ENCODE peak calls at places on chromosomes 3 and 15, in ten cellular contexts. R is cardiac muscle cell; M is substantia nigra; O is RWPE1; J is caudate nucleus; P is CD4-positive, CD25-positive, alpha-beta regulatory T cell; Y is thoracic aorta; D is stomach; E is naive thymus-derived CD4-positive, alpha-beta T cell; G is keratinocyte. W is an unnamed sample.

GRCh38 chr3:56355570-56356185 is 112.6 kb downstream of the ERC2 start:
- DNase-seq in Y (no peak), P (no peak), G (no peak), M (no peak), O (no peak), R (no peak), J (no peak), E (no peak), D (no peak), W (no peak)

GRCh38 chr3:156412600-156412999 is 142.3 kb downstream of the SSR3 start:
- DNase-seq in E (no peak), M (no peak), G (no peak), P (no peak), J (no peak), Y (no peak), D (no peak), O (no peak), R (no peak), W (no peak)

GRCh38 chr15:74400313-74400850 is 32.9 kb upstream of the CYP11A1 start:
- DNase-seq in P (no peak), J (no peak), E (no peak), O (no peak), R (no peak), D (no peak), M (no peak), Y (no peak), G (no peak), W (no peak)

GRCh38 chr3:16884748-16885587 is at the start of gene PLCL2:
- DNase-seq in D (peak), Y (no peak), G (no peak), J (no peak), E (peak), P (peak), O (peak), R (peak), M (no peak), W (peak)

GRCh38 chr3:100120022-100120421 is 5.7 kb upstream of the FILIP1L start:
- DNase-seq in P (no peak), O (no peak), G (no peak), R (no peak), E (no peak), D (no peak), J (no peak), M (no peak), Y (no peak), W (no peak)

GRCh38 chr3:63462732-63463131 is 184.6 kb downstream of the SYNPR start:
- DNase-seq in D (no peak), Y (no peak), M (no peak), J (no peak), G (no peak), R (no peak), O (no peak), P (no peak), E (no peak), W (no peak)

GRCh38 chr15:42137461-42138261 is 18.8 kb downstream of the PLA2G4F start:
- DNase-seq in R (peak), Y (no peak), O (peak), G (no peak), M (no peak), E (no peak), J (no peak), P (peak), D (peak), W (peak)

GRCh38 chr3:30231277-30232141 is 374.9 kb upstream of the TGFBR2 start:
- DNase-seq in P (no peak), Y (no peak), M (no peak), J (no peak), O (no peak), E (no peak), D (no peak), G (no peak), R (no peak), W (no peak)

GRCh38 chr3:17033516-17034168 is 148.9 kb downstream of the PLCL2 start:
- DNase-seq in Y (no peak), G (no peak), M (no peak), R (peak), O (no peak), P (no peak), E (no peak), J (no peak), D (no peak), W (no peak)

GRCh38 chr15:25787855-25788521 is 75.1 kb downstream of the ATP10A start:
- DNase-seq in Y (no peak), M (no peak), G (no peak), J (no peak), E (no peak), D (no peak), P (no peak), R (no peak), O (no peak), W (peak)

GRCh38 chr15:28943146-28943545 is 57.4 kb downstream of the APBA2 start:
- DNase-seq in M (no peak), D (peak), R (no peak), O (no peak), E (no peak), P (no peak), Y (no peak), J (no peak), G (no peak), W (no peak)

GRCh38 chr3:50190921-50191660 is at the start of gene GNAT1:
- DNase-seq in Y (no peak), D (no peak), G (no peak), M (no peak), J (no peak), P (no peak), E (no peak), R (no peak), O (no peak), W (no peak)

GRCh38 chr15:41561777-41562145 is 2.7 kb downstream of the TYRO3 start:
- DNase-seq in M (peak), G (no peak), R (no peak), O (no peak), J (peak), D (no peak), E (no peak), Y (no peak), P (no peak), W (peak)

GRCh38 chr3:140463401-140463800 is 214.5 kb upstream of the TRIM42 start:
- DNase-seq in G (no peak), P (no peak), D (no peak), Y (no peak), R (no peak), J (no peak), O (no peak), E (no peak), M (no peak), W (no peak)

GRCh38 chr3:69359916-69360315 is 26.0 kb downstream of the FRMD4B start:
- DNase-seq in G (no peak), O (no peak), P (no peak), D (no peak), J (no peak), Y (no peak), R (no peak), E (no peak), M (no peak), W (no peak)

GRCh38 chr3:58271901-58272501 is 34.0 kb upstream of the RPP14 start:
- DNase-seq in J (no peak), E (no peak), D (peak), P (no peak), Y (no peak), R (no peak), O (peak), G (peak), M (no peak), W (no peak)

GRCh38 chr3:11155341-11156025 is 1.2 kb downstream of the HRH1 start:
- DNase-seq in D (peak), E (no peak), R (peak), P (no peak), Y (peak), J (peak), M (peak), O (peak), G (no peak), W (peak)

GRCh38 chr3:182789371-182789770 is 3.9 kb upstream of the ATP11B start:
- DNase-seq in O (no peak), M (no peak), J (no peak), D (no peak), E (no peak), Y (no peak), P (no peak), R (no peak), G (no peak), W (no peak)

GRCh38 chr3:132966374-132966773 is 71.8 kb upstream of the TMEM108 start:
- DNase-seq in P (no peak), J (no peak), R (no peak), G (no peak), Y (no peak), D (no peak), E (no peak), O (no peak), M (no peak), W (no peak)

GRCh38 chr15:52021128-52021671 is 2.2 kb downstream of the MAPK6 start:
- DNase-seq in P (peak), M (no peak), G (peak), R (peak), O (peak), Y (peak), D (peak), J (no peak), E (no peak), W (peak)

GRCh38 chr15:95323798-95324197 is 1006.7 kb upstream of the NR2F2 start:
- DNase-seq in M (no peak), P (no peak), D (no peak), E (no peak), J (no peak), O (no peak), R (no peak), G (no peak), Y (no peak), W (no peak)

GRCh38 chr15:100132309-100132708 is 209.5 kb downstream of the ADAMTS17 start:
- DNase-seq in P (no peak), Y (no peak), O (no peak), J (no peak), E (no peak), G (no peak), R (no peak), M (no peak), D (no peak), W (no peak)

GRCh38 chr3:108489776-108490175 is 20.6 kb downstream of the MYH15 start:
- DNase-seq in O (peak), P (peak), Y (no peak), G (no peak), R (peak), E (no peak), J (no peak), D (no peak), M (no peak), W (peak)

GRCh38 chr3:194023501-194024280 is 112.3 kb upstream of the HES1 start:
- DNase-seq in Y (no peak), P (no peak), M (no peak), O (no peak), G (no peak), E (no peak), J (no peak), R (no peak), D (no peak), W (no peak)

GRCh38 chr3:133691410-133692107 is 29.8 kb upstream of the TOPBP1 start:
- DNase-seq in E (no peak), M (no peak), G (no peak), Y (no peak), O (no peak), J (no peak), P (no peak), R (no peak), D (no peak), W (no peak)

GRCh38 chr3:136194409-136195257 is 1.5 kb downstream of the MSL2 start:
- DNase-seq in P (peak), R (peak), J (peak), M (no peak), Y (no peak), E (peak), O (no peak), D (peak), G (no peak), W (peak)

GRCh38 chr3:45917146-45917885 is 25.9 kb upstream of the CXCR6 start:
- DNase-seq in M (no peak), G (no peak), J (no peak), R (no peak), P (no peak), O (no peak), E (no peak), Y (no peak), D (no peak), W (no peak)

GRCh38 chr3:46948830-46949671 is 27.5 kb downstream of the CCDC12 start:
- DNase-seq in R (peak), E (no peak), G (no peak), D (peak), O (no peak), J (no peak), M (no peak), P (no peak), Y (no peak), W (peak)

GRCh38 chr3:10546181-10546624 is 40.8 kb upstream of the ATP2B2 start:
- DNase-seq in G (no peak), R (peak), E (no peak), O (no peak), M (no peak), J (no peak), D (no peak), P (no peak), Y (no peak), W (no peak)

GRCh38 chr15:40714144-40714543 is 19.2 kb downstream of the RAD51 start:
- DNase-seq in M (no peak), P (no peak), E (no peak), G (no peak), R (no peak), Y (no peak), D (no peak), J (no peak), O (no peak), W (no peak)

GRCh38 chr3:139455855-139456254 is 20.5 kb downstream of the RBP2 start:
- DNase-seq in J (no peak), E (no peak), M (no peak), D (no peak), G (no peak), Y (no peak), O (no peak), P (no peak), R (no peak), W (no peak)

GRCh38 chr3:47001731-47002489 is 22.4 kb downstream of the NBEAL2 start:
- DNase-seq in J (no peak), E (no peak), G (no peak), O (no peak), P (no peak), D (no peak), R (no peak), Y (no peak), M (no peak), W (no peak)

GRCh38 chr15:59686389-59686788 is 2.7 kb downstream of the BNIP2 start:
- DNase-seq in Y (no peak), R (no peak), M (no peak), G (no peak), P (no peak), J (no peak), O (no peak), D (no peak), E (no peak), W (peak)

GRCh38 chr15:57505949-57506391 is 85.7 kb upstream of the MYZAP start:
- DNase-seq in D (peak), J (no peak), R (peak), G (peak), P (no peak), E (no peak), M (no peak), O (peak), Y (peak), W (peak)

GRCh38 chr15:57504599-57504940 is 87.1 kb upstream of the MYZAP start:
- DNase-seq in P (no peak), O (no peak), D (no peak), M (no peak), Y (no peak), J (no peak), R (no peak), E (no peak), G (no peak), W (peak)

GRCh38 chr15:57505056-57505713 is 86.5 kb upstream of the MYZAP start:
- DNase-seq in R (no peak), J (no peak), G (no peak), M (no peak), E (no peak), D (peak), P (no peak), Y (no peak), O (peak), W (peak)

GRCh38 chr15:57507111-57507510 is 84.6 kb upstream of the MYZAP start:
- DNase-seq in J (no peak), M (no peak), O (no peak), R (no peak), Y (no peak), E (no peak), G (no peak), D (no peak), P (no peak), W (no peak)

GRCh38 chr15:57506422-57506821 is 85.3 kb upstream of the MYZAP start:
- DNase-seq in Y (no peak), O (no peak), P (no peak), J (no peak), R (peak), G (no peak), M (no peak), D (no peak), E (no peak), W (no peak)
- H3K27ac ChIP-seq in Y (peak), O (peak), P (no peak), J (peak), R (peak), G (peak), M (no peak), D (peak), E (no peak), W (peak)

DNA sequence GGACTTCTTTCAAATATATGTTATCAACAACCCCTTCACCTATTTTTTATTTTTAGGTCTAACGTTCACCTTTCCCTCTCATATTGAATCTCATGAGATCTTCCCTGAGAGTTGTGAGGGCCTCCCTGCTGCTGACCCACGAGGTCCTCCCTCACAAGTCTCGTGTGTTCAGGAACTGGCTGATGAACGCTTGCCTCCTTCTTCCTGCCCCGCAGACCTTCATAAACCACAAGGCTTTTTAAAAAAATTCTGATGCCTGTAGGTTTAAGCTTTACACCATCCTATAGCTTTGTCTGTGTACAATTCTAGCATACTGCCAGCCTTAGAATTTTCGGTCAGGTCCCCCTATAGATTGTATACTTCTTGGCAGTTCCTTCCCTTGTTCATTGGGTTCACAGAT is 50.5 kb downstream of the CHST2 start:
- DNase-seq in M (no peak), G (no peak), E (no peak), J (no peak), Y (no peak), R (no peak), D (no peak), O (no peak), P (no peak), W (no peak)
- H3K27ac ChIP-seq in M (no peak), G (no peak), E (peak), J (no peak), Y (no peak), R (no peak), D (no peak), O (no peak), P (peak), W (no peak)

GRCh38 chr15:77148191-77148590 is 77.3 kb upstream of the TSPAN3 start:
- DNase-seq in J (no peak), D (no peak), E (no peak), Y (no peak), O (no peak), G (no peak), P (no peak), M (no peak), R (no peak), W (no peak)
- H3K27ac ChIP-seq in J (no peak), D (no peak), E (no peak), Y (no peak), O (no peak), G (no peak), P (no peak), M (no peak), R (no peak), W (no peak)

DNA sequence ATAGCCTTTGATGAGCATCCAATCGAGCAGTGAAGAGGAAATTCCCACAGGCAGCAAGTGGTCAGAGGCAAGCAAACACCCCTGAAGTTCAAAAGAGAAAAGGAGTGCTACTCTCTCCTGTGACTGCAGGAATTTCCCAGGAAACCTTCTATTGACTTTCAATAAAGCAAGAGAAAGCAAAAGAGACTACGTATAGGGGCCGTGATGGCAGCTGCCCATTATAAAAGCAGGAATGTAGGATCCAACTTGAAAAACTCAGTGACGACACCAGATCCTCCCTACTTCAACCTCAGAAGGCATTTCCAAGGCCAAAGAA is 53.1 kb upstream of the IP6K2 start:
- DNase-seq in J (no peak), G (no peak), E (no peak), M (no peak), D (no peak), R (no peak), P (no peak), O (no peak), Y (no peak), W (no peak)
- H3K27ac ChIP-seq in J (no peak), G (no peak), E (no peak), M (no peak), D (no peak), R (no peak), P (no peak), O (no peak), Y (no peak), W (no peak)

W was measured in body of pancreas.